ENCODE peak calls at places on chromosomes 16 and 17, in ten cellular contexts. V, M, A, R, L, P, K, I, C and H are unnamed samples.

GRCh38 chr16:85309656-85310587 is 197.7 kb upstream of the CIBAR2 start:
- DNase-seq in V (no peak), M (peak), A (no peak), R (no peak), L (peak), P (no peak), K (no peak), I (no peak), C (no peak), H (no peak)

GRCh38 chr17:17685775-17686291 is 4.6 kb downstream of the RAI1 start:
- DNase-seq in V (no peak), M (no peak), A (no peak), R (no peak), L (no peak), P (no peak), K (no peak), I (peak), C (peak), H (no peak)

GRCh38 chr16:2183671-2184070 is 12.7 kb downstream of the CASKIN1 start:
- DNase-seq in V (no peak), M (no peak), A (no peak), R (no peak), L (no peak), P (no peak), K (no peak), I (no peak), C (no peak), H (no peak)

GRCh38 chr17:50565559-50566350 is 5.2 kb downstream of the CACNA1G start:
- DNase-seq in V (no peak), M (no peak), A (no peak), R (no peak), L (no peak), P (no peak), K (peak), I (no peak), C (no peak), H (no peak)

GRCh38 chr17:17822189-17822978 is 14.4 kb downstream of the SREBF1 start:
- DNase-seq in V (no peak), M (no peak), A (no peak), R (no peak), L (peak), P (no peak), K (no peak), I (no peak), C (no peak), H (no peak)

GRCh38 chr17:70230883-70231282 is 61.6 kb downstream of the KCNJ2 start:
- DNase-seq in V (no peak), M (no peak), A (no peak), R (no peak), L (no peak), P (no peak), K (no peak), I (no peak), C (no peak), H (no peak)

GRCh38 chr17:80146121-80147034 is 550 bp downstream of the EIF4A3 start:
- DNase-seq in V (no peak), M (peak), A (peak), R (peak), L (peak), P (no peak), K (no peak), I (no peak), C (peak), H (no peak)

GRCh38 chr16:29737713-29738112 is 8.1 kb downstream of the C16orf54 start:
- DNase-seq in V (no peak), M (no peak), A (no peak), R (no peak), L (no peak), P (no peak), K (no peak), I (no peak), C (no peak), H (no peak)

GRCh38 chr17:39028690-39029089 is 61.5 kb upstream of the FBXO47 start:
- DNase-seq in V (no peak), M (no peak), A (no peak), R (no peak), L (no peak), P (no peak), K (no peak), I (no peak), C (no peak), H (no peak)

GRCh38 chr16:75254359-75254837 is 3.0 kb upstream of the BCAR1 start:
- DNase-seq in V (no peak), M (no peak), A (no peak), R (no peak), L (no peak), P (no peak), K (no peak), I (no peak), C (no peak), H (no peak)

GRCh38 chr17:43368740-43369506 is 29.9 kb upstream of the ARL4D start:
- DNase-seq in V (peak), M (peak), A (peak), R (peak), L (peak), P (no peak), K (peak), I (peak), C (peak), H (no peak)

GRCh38 chr17:81309140-81309858 is 14.2 kb upstream of the SLC38A10 start:
- DNase-seq in V (no peak), M (peak), A (peak), R (no peak), L (peak), P (no peak), K (peak), I (peak), C (peak), H (no peak)

GRCh38 chr16:48522041-48522440 is 87.9 kb downstream of the N4BP1 start:
- DNase-seq in V (no peak), M (no peak), A (no peak), R (no peak), L (no peak), P (no peak), K (no peak), I (no peak), C (no peak), H (no peak)

GRCh38 chr17:2138318-2138717 is 83.4 kb downstream of the HIC1 start:
- DNase-seq in V (no peak), M (peak), A (peak), R (no peak), L (no peak), P (no peak), K (no peak), I (no peak), C (no peak), H (no peak)

GRCh38 chr17:1110844-1111598 is 68.8 kb downstream of the ABR start:
- DNase-seq in V (no peak), M (no peak), A (no peak), R (no peak), L (no peak), P (no peak), K (no peak), I (no peak), C (peak), H (no peak)

GRCh38 chr16:88354229-88355092 is 28.3 kb upstream of the ZNF469 start:
- DNase-seq in V (no peak), M (no peak), A (no peak), R (no peak), L (no peak), P (no peak), K (no peak), I (no peak), C (peak), H (no peak)

GRCh38 chr17:58244958-58245357 is 6.6 kb downstream of the LPO start:
- DNase-seq in V (no peak), M (no peak), A (no peak), R (no peak), L (no peak), P (no peak), K (no peak), I (no peak), C (no peak), H (no peak)

GRCh38 chr16:2237552-2238395 is 1.5 kb downstream of the DNASE1L2 start:
- DNase-seq in V (no peak), M (no peak), A (no peak), R (no peak), L (no peak), P (no peak), K (no peak), I (no peak), C (no peak), H (no peak)

GRCh38 chr16:77692612-77693011 is 29.7 kb upstream of the NUDT7 start:
- DNase-seq in V (no peak), M (no peak), A (no peak), R (no peak), L (no peak), P (no peak), K (no peak), I (no peak), C (no peak), H (no peak)

GRCh38 chr17:66527335-66527734 is 224.9 kb downstream of the PRKCA start:
- DNase-seq in V (no peak), M (no peak), A (no peak), R (no peak), L (no peak), P (no peak), K (no peak), I (no peak), C (no peak), H (no peak)

GRCh38 chr16:8716052-8716451 is 41.6 kb downstream of the ABAT start:
- DNase-seq in V (no peak), M (no peak), A (no peak), R (no peak), L (no peak), P (no peak), K (no peak), I (no peak), C (no peak), H (no peak)

GRCh38 chr16:82231021-82231787 is 61.2 kb upstream of the MPHOSPH6 start:
- DNase-seq in V (no peak), M (no peak), A (no peak), R (no peak), L (no peak), P (no peak), K (no peak), I (no peak), C (no peak), H (no peak)

GRCh38 chr16:89412811-89413210 is 77.5 kb downstream of the ANKRD11 start:
- DNase-seq in V (no peak), M (no peak), A (no peak), R (no peak), L (no peak), P (no peak), K (no peak), I (no peak), C (peak), H (no peak)

GRCh38 chr17:42428141-42428944 is 5.3 kb upstream of the CAVIN1 start:
- DNase-seq in V (peak), M (peak), A (peak), R (peak), L (peak), P (no peak), K (peak), I (peak), C (no peak), H (no peak)

GRCh38 chr16:65392831-65393565 is 271.1 kb upstream of the CDH11 start:
- DNase-seq in V (no peak), M (no peak), A (no peak), R (no peak), L (no peak), P (no peak), K (no peak), I (no peak), C (no peak), H (no peak)

GRCh38 chr16:75379911-75380847 is 53.1 kb downstream of the CFDP1 start:
- DNase-seq in V (no peak), M (peak), A (peak), R (peak), L (no peak), P (peak), K (no peak), I (no peak), C (no peak), H (peak)

GRCh38 chr17:6779411-6779810 is 3.4 kb downstream of the FBXO39 start:
- DNase-seq in V (no peak), M (no peak), A (no peak), R (no peak), L (no peak), P (no peak), K (no peak), I (no peak), C (no peak), H (no peak)

GRCh38 chr16:29806641-29807425 is 504 bp downstream of the MAZ start:
- DNase-seq in V (peak), M (peak), A (peak), R (peak), L (peak), P (no peak), K (peak), I (peak), C (peak), H (no peak)

GRCh38 chr16:68800257-68800875 is 43.0 kb upstream of the TANGO6 start:
- DNase-seq in V (peak), M (peak), A (peak), R (peak), L (peak), P (peak), K (no peak), I (peak), C (no peak), H (peak)

GRCh38 chr16:3152273-3153076 is 17.6 kb downstream of the ZNF213 start:
- DNase-seq in V (peak), M (peak), A (peak), R (peak), L (peak), P (peak), K (peak), I (peak), C (peak), H (no peak)

GRCh38 chr16:67019171-67019570 is 9.8 kb upstream of the CBFB start:
- DNase-seq in V (no peak), M (no peak), A (no peak), R (no peak), L (peak), P (no peak), K (no peak), I (no peak), C (no peak), H (no peak)

GRCh38 chr17:50064253-50064991 is 8.5 kb downstream of the ITGA3 start:
- DNase-seq in V (no peak), M (no peak), A (no peak), R (no peak), L (no peak), P (no peak), K (no peak), I (peak), C (peak), H (no peak)

GRCh38 chr17:76987486-76987885 is 119.3 kb downstream of the MGAT5B start:
- DNase-seq in V (no peak), M (peak), A (no peak), R (no peak), L (no peak), P (no peak), K (no peak), I (no peak), C (no peak), H (no peak)

GRCh38 chr17:50647187-50647586 is 12.5 kb downstream of the ABCC3 start:
- DNase-seq in V (no peak), M (no peak), A (no peak), R (no peak), L (no peak), P (no peak), K (no peak), I (no peak), C (peak), H (no peak)